ENCODE peak calls at places on chromosomes 7 and 10, in seven cellular contexts. I, E, G, Z, T, O and U are unnamed samples.
A peak's percentile ranks its signal among the peaks of the same experiment; 100 is the strongest.

GRCh38 chr10:102660891-102661613 is 16.8 kb downstream of the TRIM8 start:
- DNase-seq in T (no peak), O (peak; percentile 56), I (no peak), Z (peak; percentile 91), G (no peak), E (peak; percentile 46), U (no peak)

GRCh38 chr7:128112018-128112780 is 81.0 kb upstream of the LRRC4 start:
- DNase-seq in T (no peak), O (no peak), I (no peak), Z (no peak), E (no peak), G (no peak), U (no peak)

GRCh38 chr10:69890065-69890831 is 88.5 kb downstream of the COL13A1 start:
- DNase-seq in E (no peak), Z (no peak), I (no peak), T (no peak), G (no peak), O (no peak), U (no peak)

GRCh38 chr7:128892521-128893250 is 17.8 kb downstream of the KCP start:
- DNase-seq in Z (peak; percentile 39), T (no peak), E (no peak), G (no peak), O (no peak), I (no peak), U (no peak)

GRCh38 chr7:1925349-1925748 is 255.3 kb downstream of the ELFN1 start:
- DNase-seq in G (no peak), E (no peak), O (no peak), I (no peak), T (no peak), Z (no peak), U (peak; percentile 61)

GRCh38 chr10:60480865-60481563 is 91.3 kb upstream of the ANK3 start:
- DNase-seq in T (no peak), E (no peak), G (peak; percentile 78), Z (no peak), I (peak; percentile 44), O (peak; percentile 29), U (no peak)

GRCh38 chr7:48285365-48285764 is 114.1 kb downstream of the ABCA13 start:
- DNase-seq in E (no peak), T (no peak), Z (no peak), O (no peak), I (no peak), G (no peak), U (peak; percentile 90)

GRCh38 chr10:3226960-3227724 is 54.6 kb upstream of the PITRM1 start:
- DNase-seq in E (no peak), I (no peak), Z (no peak), T (no peak), G (no peak), O (no peak), U (peak; percentile 69)

GRCh38 chr10:106960812-106961211 is 203.7 kb downstream of the SORCS1 start:
- DNase-seq in E (no peak), G (no peak), Z (no peak), I (no peak), O (no peak), T (no peak), U (no peak)

GRCh38 chr10:124323145-124323725 is 95.5 kb downstream of the OAT start:
- DNase-seq in G (no peak), T (peak; percentile 27), Z (no peak), E (no peak), I (no peak), O (no peak), U (peak; percentile 37)

GRCh38 chr10:50426485-50426884 is 175.2 kb upstream of the ASAH2 start:
- DNase-seq in I (no peak), T (no peak), Z (no peak), G (no peak), O (no peak), E (no peak), U (no peak)

GRCh38 chr7:68187549-68187948 is 1190.9 kb downstream of the TYW1 start:
- DNase-seq in Z (no peak), G (no peak), E (no peak), O (no peak), I (no peak), T (no peak), U (no peak)

GRCh38 chr7:44290250-44290616 is 35.2 kb downstream of the CAMK2B start:
- DNase-seq in I (peak; percentile 32), G (no peak), T (peak; percentile 31), Z (peak; percentile 73), O (peak; percentile 3), E (no peak), U (no peak)

GRCh38 chr7:107045195-107045960 is 873 bp downstream of the PRKAR2B start:
- DNase-seq in Z (peak; percentile 74), E (no peak), T (peak; percentile 60), G (no peak), I (no peak), O (no peak), U (peak; percentile 43)

GRCh38 chr10:89393898-89394297 is 1.5 kb downstream of the IFIT1 start:
- DNase-seq in T (no peak), I (no peak), G (no peak), O (no peak), E (no peak), Z (no peak), U (no peak)

GRCh38 chr10:28975891-28976471 is 298.7 kb downstream of the BAMBI start:
- DNase-seq in E (no peak), Z (no peak), G (no peak), I (no peak), O (no peak), T (no peak), U (no peak)

DNA sequence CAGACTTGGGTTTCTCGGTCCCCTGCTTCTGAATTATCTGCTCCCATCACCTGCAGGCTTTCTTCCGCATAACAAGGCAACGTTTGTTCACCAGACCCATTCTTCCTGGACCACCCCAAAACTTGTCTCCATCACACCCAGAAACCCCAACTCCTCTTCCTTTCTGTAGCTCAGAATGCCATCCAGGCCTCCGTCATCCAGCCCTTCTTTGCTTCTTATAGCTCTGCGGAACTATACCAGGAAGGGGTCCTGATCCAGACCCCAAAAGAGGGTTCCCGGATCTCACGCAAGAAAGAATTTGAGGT is 29.3 kb upstream of the DNAJB6 start:
- DNase-seq in I (no peak), T (no peak), O (no peak), E (no peak), G (no peak), Z (no peak), U (no peak)
- H3K27ac ChIP-seq in I (no peak overlapping the region), T (no peak overlapping the region), O (no peak overlapping the region), E (no peak overlapping the region), G (peak overlapping the region; percentile 66), Z (peak overlapping the region; percentile 95), U (no peak overlapping the region)

GRCh38 chr7:22989646-22990587 is 24.0 kb downstream of the HYCC1 start:
- DNase-seq in O (no peak), Z (no peak), T (no peak), I (no peak), E (no peak), G (no peak), U (no peak)
- H3K27ac ChIP-seq in O (no peak overlapping the region), Z (no peak overlapping the region), T (no peak overlapping the region), I (no peak overlapping the region), E (no peak overlapping the region), G (no peak overlapping the region), U (no peak overlapping the region)

DNA sequence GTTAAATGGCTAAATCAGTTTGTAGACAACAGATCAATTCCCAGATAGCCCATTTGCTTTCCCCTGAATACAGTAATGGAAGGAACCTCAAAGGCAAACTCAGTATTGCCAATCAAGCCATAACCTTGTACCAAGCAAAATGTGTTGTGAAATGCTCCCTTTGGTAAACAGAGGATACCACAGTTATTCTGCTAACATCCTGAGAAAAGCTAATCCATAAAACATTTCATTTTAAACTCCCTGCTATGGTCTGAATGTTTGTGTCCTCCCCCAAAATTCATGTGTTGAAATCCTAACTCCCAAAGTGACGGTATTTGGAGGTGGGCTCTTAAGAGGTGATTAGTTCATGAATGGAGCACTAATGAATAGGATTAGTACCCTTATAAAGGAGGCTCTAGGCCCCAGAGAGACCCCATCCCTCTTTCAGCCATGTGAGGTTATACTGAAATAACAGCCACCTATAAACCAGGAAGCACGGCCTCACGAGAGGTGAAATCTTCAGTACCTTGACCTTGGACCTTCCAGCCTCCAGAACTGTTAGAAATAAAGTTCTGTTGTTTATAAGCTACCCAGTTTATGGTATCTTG is 89.3 kb upstream of the RNF148 start:
- DNase-seq in Z (no peak), G (no peak), I (no peak), T (no peak), E (no peak), O (no peak), U (peak; percentile 13)
- H3K27ac ChIP-seq in Z (no peak overlapping the region), G (no peak overlapping the region), I (no peak overlapping the region), T (no peak overlapping the region), E (no peak overlapping the region), O (no peak overlapping the region), U (no peak overlapping the region)

GRCh38 chr7:101823596-101823995 is 6.2 kb downstream of the CUX1 start:
- DNase-seq in Z (no peak), I (no peak), O (no peak), E (no peak), T (no peak), G (no peak), U (no peak)
- H3K27ac ChIP-seq in Z (no peak overlapping the region), I (no peak overlapping the region), O (no peak overlapping the region), E (no peak overlapping the region), T (no peak overlapping the region), G (no peak overlapping the region), U (no peak overlapping the region)

GRCh38 chr10:31606841-31607240 is 287.8 kb downstream of the ZEB1 start:
- DNase-seq in O (no peak), E (no peak), Z (no peak), G (no peak), T (no peak), I (no peak), U (no peak)

GRCh38 chr10:31604646-31605170 is 285.7 kb downstream of the ZEB1 start:
- DNase-seq in G (no peak), O (no peak), E (no peak), Z (no peak), I (no peak), T (no peak), U (no peak)

GRCh38 chr10:31604141-31604540 is 285.1 kb downstream of the ZEB1 start:
- DNase-seq in I (no peak), Z (no peak), E (no peak), O (no peak), G (no peak), T (no peak), U (peak; percentile 45)

GRCh38 chr10:31605846-31606543 is 287.0 kb downstream of the ZEB1 start:
- DNase-seq in T (no peak), O (no peak), Z (no peak), G (no peak), I (no peak), E (no peak), U (no peak)

GRCh38 chr10:31605426-31605825 is 286.4 kb downstream of the ZEB1 start:
- DNase-seq in E (no peak), T (no peak), Z (no peak), I (no peak), G (no peak), O (no peak), U (no peak)
- H3K27ac ChIP-seq in E (no peak overlapping the region), T (no peak overlapping the region), Z (no peak overlapping the region), I (no peak overlapping the region), G (no peak overlapping the region), O (no peak overlapping the region), U (no peak overlapping the region)